ENCODE peak calls at places on chromosomes 3 and 15, in seven cellular contexts. H, B, P, N, M, D and W are unnamed samples.

GRCh38 chr15:81012588-81012987 is 11.9 kb downstream of the TLNRD1 start:
- DNase-seq in B (no peak), M (no peak), D (no peak), P (no peak), N (no peak), H (no peak), W (no peak)

GRCh38 chr3:159171333-159171732 is 369.5 kb downstream of the MFSD1 start:
- DNase-seq in B (no peak), D (no peak), H (no peak), M (no peak), P (no peak), N (no peak), W (no peak)

GRCh38 chr3:106338582-106339219 is 469.9 kb upstream of the CBLB start:
- DNase-seq in B (no peak), D (no peak), H (no peak), P (no peak), N (no peak), M (no peak), W (no peak)

GRCh38 chr3:58563386-58564035 is 13.7 kb downstream of the FAM107A start:
- DNase-seq in B (no peak), P (no peak), D (no peak), N (no peak), M (peak), H (no peak), W (no peak)

GRCh38 chr15:43168192-43169107 is 16.8 kb upstream of the CCNDBP1 start:
- DNase-seq in B (no peak), M (no peak), D (no peak), H (no peak), P (no peak), N (no peak), W (no peak)

GRCh38 chr3:128152419-128153155 is 694 bp upstream of the EEFSEC start:
- DNase-seq in P (no peak), M (no peak), H (no peak), B (no peak), N (no peak), D (no peak), W (no peak)

GRCh38 chr3:58392191-58392590 is 41.4 kb downstream of the PDHB start:
- DNase-seq in D (no peak), P (no peak), M (no peak), B (no peak), N (no peak), H (no peak), W (no peak)

GRCh38 chr3:159669024-159669476 is 319.6 kb upstream of the IL12A start:
- DNase-seq in P (no peak), D (no peak), B (no peak), M (peak), N (no peak), H (no peak), W (no peak)

GRCh38 chr15:85592148-85592547 is 202.6 kb downstream of the KLHL25 start:
- DNase-seq in H (no peak), B (no peak), D (no peak), N (peak), M (no peak), P (no peak), W (no peak)

GRCh38 chr3:10395671-10396070 is 74.8 kb upstream of the SEC13 start:
- DNase-seq in D (no peak), P (no peak), N (no peak), M (no peak), H (no peak), B (peak), W (no peak)

GRCh38 chr3:27545061-27545460 is 60.9 kb upstream of the SLC4A7 start:
- DNase-seq in H (no peak), D (no peak), M (no peak), P (no peak), B (no peak), N (no peak), W (no peak)

GRCh38 chr15:88900309-88900981 is 5.1 kb upstream of the HAPLN3 start:
- DNase-seq in D (no peak), B (no peak), N (no peak), P (no peak), H (no peak), M (no peak), W (no peak)

GRCh38 chr15:68228143-68228970 is 1.2 kb downstream of the CLN6 start:
- DNase-seq in M (peak), P (no peak), H (no peak), B (no peak), N (no peak), D (no peak), W (no peak)